ENCODE peak calls at places on chromosomes 12 and 14, in eight cellular contexts. A is M059J; O is C1 segment of cervical spinal cord; C is SHP77; Z is T-helper 2 cell; T is CD4-positive, alpha-beta T cell; L is bronchial epithelial cell; B is H4. K is an unnamed sample.

GRCh38 chr12:117313906-117314305 is 47.5 kb downstream of the NOS1 start:
- DNase-seq in A (no peak), L (no peak), T (no peak), O (no peak), Z (no peak), B (no peak), C (no peak), K (no peak)

GRCh38 chr12:77120156-77120555 is 54.8 kb upstream of the E2F7 start:
- DNase-seq in L (peak; percentile 81), C (no peak), A (peak; percentile 92), O (no peak), T (no peak), B (no peak), Z (no peak), K (peak; percentile 68)

GRCh38 chr12:38934078-38934584 is 28.7 kb upstream of the CPNE8 start:
- DNase-seq in B (no peak), C (no peak), A (no peak), L (no peak), Z (no peak), O (no peak), T (no peak), K (no peak)

GRCh38 chr14:66088661-66089060 is 397.5 kb upstream of the CCDC196 start:
- DNase-seq in Z (no peak), O (no peak), B (no peak), A (no peak), T (no peak), L (no peak), C (no peak), K (no peak)

GRCh38 chr14:29274890-29275651 is 508.5 kb downstream of the FOXG1 start:
- DNase-seq in T (no peak), A (no peak), L (no peak), B (no peak), C (no peak), O (no peak), Z (no peak), K (no peak)

GRCh38 chr12:109018276-109018675 is 2.6 kb downstream of the SVOP start:
- DNase-seq in O (no peak), C (no peak), T (no peak), B (no peak), L (no peak), Z (no peak), A (no peak), K (no peak)

GRCh38 chr12:42590324-42590934 is 883 bp upstream of the PRICKLE1 start:
- DNase-seq in C (no peak), L (no peak), O (peak; percentile 5), A (no peak), B (no peak), Z (peak; percentile 3), T (no peak), K (peak; percentile 33)

GRCh38 chr12:47410383-47410782 is 295.4 kb downstream of the RPAP3 start:
- DNase-seq in O (no peak), C (no peak), B (no peak), Z (no peak), T (no peak), A (no peak), L (no peak), K (no peak)

GRCh38 chr12:75672212-75672611 is 160.8 kb upstream of the KRR1 start:
- DNase-seq in A (no peak), Z (no peak), O (no peak), B (no peak), T (no peak), L (no peak), C (no peak), K (no peak)

GRCh38 chr12:22334696-22335290 is at the start of gene ST8SIA1:
- DNase-seq in T (peak; percentile 55), Z (peak; percentile 78), B (no peak), L (no peak), O (peak; percentile 54), C (no peak), A (peak; percentile 21), K (peak; percentile 37)

GRCh38 chr12:46403732-46404097 is 31.1 kb upstream of the SLC38A2 start:
- DNase-seq in B (no peak), Z (no peak), T (no peak), C (no peak), A (no peak), O (no peak), L (no peak), K (no peak)

GRCh38 chr12:123767613-123768012 is 5.5 kb downstream of the DNAH10 start:
- DNase-seq in C (no peak), A (no peak), Z (peak; percentile 71), T (no peak), O (no peak), L (no peak), B (peak; percentile 19), K (peak; percentile 9)

GRCh38 chr14:76329150-76329881 is 46.6 kb upstream of the ESRRB start:
- DNase-seq in T (no peak), O (no peak), C (no peak), A (no peak), Z (no peak), B (no peak), L (no peak), K (no peak)

GRCh38 chr12:18849080-18849479 is 111.2 kb downstream of the CAPZA3 start:
- DNase-seq in T (no peak), Z (no peak), L (peak; percentile 52), O (no peak), B (no peak), C (no peak), A (peak; percentile 13), K (no peak)

GRCh38 chr14:95156765-95157194 is 549 bp downstream of the DICER1 start:
- DNase-seq in A (no peak), C (peak; percentile 44), T (peak; percentile 38), Z (peak; percentile 56), B (no peak), L (no peak), O (no peak), K (peak; percentile 23)

GRCh38 chr14:64008016-64008415 is 155.2 kb downstream of the SYNE2 start:
- DNase-seq in B (no peak), A (no peak), L (no peak), C (no peak), O (no peak), T (no peak), Z (no peak), K (no peak)